ENCODE peak calls at places on chromosomes 13 and 19, in four cellular contexts. J, H, V and O are unnamed samples.

GRCh38 chr19:2239771-2240770 is 3.4 kb downstream of the SF3A2 start:
- DNase-seq in J (no peak), H (no peak), V (no peak), O (no peak)

GRCh38 chr19:1285737-1286360 is at the start of gene EFNA2:
- DNase-seq in V (no peak), H (no peak), J (peak), O (peak)

GRCh38 chr13:19862511-19863313 is 737 bp downstream of the ZMYM5 start:
- DNase-seq in V (no peak), H (no peak), J (peak), O (no peak)

GRCh38 chr19:38815059-38816001 is 2.6 kb upstream of the LGALS4 start:
- DNase-seq in H (no peak), J (peak), V (no peak), O (peak)

GRCh38 chr19:12783849-12784393 is 7.4 kb upstream of the JUNB start:
- DNase-seq in J (peak), H (no peak), V (peak), O (no peak)

GRCh38 chr19:4390017-4390861 is 10.1 kb downstream of the SH3GL1 start:
- DNase-seq in H (no peak), J (no peak), V (no peak), O (no peak)

GRCh38 chr13:110869805-110870706 is 44.8 kb downstream of the ANKRD10 start:
- DNase-seq in J (peak), V (peak), H (no peak), O (peak)

GRCh38 chr19:12163841-12164240 is 945 bp downstream of the ZNF136 start:
- DNase-seq in H (no peak), J (peak), V (no peak), O (peak)

DNA sequence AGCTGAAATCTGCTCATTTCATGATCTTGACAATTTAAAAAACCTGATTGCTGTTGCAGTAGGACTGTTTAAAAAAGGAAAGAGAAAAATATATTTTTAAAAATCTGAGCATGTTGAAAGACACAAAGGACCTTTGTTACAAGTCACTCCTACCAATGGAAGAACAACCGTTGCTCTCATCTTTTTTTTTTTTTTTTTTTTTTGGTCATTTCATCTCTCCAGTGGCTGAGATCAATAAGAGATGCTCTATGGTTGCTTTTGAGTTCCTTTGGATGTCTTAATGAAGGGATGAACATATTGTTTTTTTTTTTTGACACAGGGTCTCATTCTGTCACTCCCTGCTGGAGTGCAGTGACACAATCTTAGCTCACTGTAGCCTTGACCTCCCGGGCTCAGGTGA is 29.2 kb downstream of the LRCH1 start:
- DNase-seq in V (no peak), J (no peak), H (no peak), O (no peak)
- TF ChIP-seq RAD21 in V (no peak), J (no peak), H (no peak), O (no peak)

GRCh38 chr13:27774651-27775050 is 17.6 kb upstream of the GSX1 start:
- DNase-seq in H (no peak), J (no peak), V (no peak), O (no peak)
- TF ChIP-seq NFIC in H (no peak), J (no peak), V (no peak), O (no peak)

GRCh38 chr13:43878897-43879322 is 630 bp downstream of the CCDC122 start:
- DNase-seq in H (peak), J (no peak), V (peak), O (no peak)

GRCh38 chr13:43877788-43878187 is 1.8 kb downstream of the CCDC122 start:
- DNase-seq in V (no peak), J (no peak), H (no peak), O (no peak)

GRCh38 chr13:43876366-43876765 is 3.2 kb downstream of the CCDC122 start:
- DNase-seq in J (no peak), V (no peak), H (no peak), O (no peak)

GRCh38 chr13:43872181-43872580 is 7.4 kb downstream of the CCDC122 start:
- DNase-seq in V (no peak), J (no peak), H (no peak), O (no peak)

DNA sequence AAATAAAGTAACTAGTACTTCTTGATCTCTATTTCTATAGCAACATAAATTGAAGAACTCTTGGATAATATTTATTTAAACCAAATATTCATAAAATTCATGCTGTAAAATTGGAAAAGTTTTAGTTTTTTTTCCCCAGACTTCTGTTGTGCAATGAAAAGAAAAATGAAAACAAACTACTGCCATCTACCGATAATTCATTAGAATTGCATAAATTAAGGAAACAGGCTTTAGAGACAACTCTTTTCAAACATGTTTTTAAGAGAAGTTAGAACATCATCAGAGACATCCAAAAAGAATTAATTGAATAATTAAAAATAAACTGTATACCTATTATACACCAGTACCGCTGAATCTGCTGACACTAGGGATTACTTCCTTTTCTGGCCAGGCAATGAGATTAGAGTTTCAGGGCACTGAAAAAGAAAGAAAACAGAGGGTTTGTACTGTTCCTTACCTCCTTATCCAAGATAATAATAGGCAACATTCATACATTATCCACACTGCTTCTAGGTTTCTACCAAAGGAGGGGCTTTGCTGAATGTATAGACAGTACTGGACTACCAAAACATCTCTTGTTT is 4.9 kb downstream of the CCDC122 start:
- DNase-seq in V (no peak), H (no peak), J (no peak), O (peak)
- TF ChIP-seq RAD21 in V (no peak), H (peak), J (peak), O (peak)

DNA sequence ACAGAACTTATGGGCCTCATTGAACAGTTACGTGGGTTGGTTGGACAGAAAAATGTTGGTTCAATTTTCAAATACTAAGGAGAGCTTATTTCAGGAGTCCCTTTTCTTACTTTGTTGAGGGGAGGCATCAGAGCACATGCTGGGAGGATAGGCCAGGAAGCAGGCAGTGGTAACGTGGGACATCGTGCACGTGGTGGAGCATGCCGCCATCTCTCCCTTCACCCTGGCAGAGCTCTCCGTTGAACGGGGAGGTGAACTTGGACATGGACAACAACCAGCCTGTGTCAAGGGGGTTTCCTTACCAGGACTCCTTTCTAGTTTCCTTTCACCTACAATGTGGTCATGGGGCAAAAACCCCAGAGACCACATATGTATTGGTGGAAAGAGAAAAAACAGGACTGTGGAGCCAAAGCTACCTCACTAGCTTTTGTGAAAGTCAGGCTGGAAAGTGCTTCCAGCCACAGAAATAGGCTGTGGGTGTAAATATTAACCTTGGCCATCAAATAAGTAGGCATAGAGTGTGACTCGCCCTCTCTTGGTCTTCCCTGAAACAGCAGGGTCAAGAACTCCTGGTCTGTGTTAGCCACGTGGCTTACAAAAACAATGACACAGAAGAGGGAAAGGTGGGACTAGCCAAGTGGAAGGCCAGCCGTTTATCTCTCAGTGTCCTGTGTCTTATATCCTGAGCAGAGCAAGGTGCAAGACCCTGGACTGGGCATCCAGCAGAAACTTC is 14.4 kb downstream of the MICOS13 start:
- DNase-seq in H (peak), J (peak), V (peak), O (no peak)
- TF ChIP-seq NFIC in H (no peak), J (no peak), V (no peak), O (no peak)

DNA sequence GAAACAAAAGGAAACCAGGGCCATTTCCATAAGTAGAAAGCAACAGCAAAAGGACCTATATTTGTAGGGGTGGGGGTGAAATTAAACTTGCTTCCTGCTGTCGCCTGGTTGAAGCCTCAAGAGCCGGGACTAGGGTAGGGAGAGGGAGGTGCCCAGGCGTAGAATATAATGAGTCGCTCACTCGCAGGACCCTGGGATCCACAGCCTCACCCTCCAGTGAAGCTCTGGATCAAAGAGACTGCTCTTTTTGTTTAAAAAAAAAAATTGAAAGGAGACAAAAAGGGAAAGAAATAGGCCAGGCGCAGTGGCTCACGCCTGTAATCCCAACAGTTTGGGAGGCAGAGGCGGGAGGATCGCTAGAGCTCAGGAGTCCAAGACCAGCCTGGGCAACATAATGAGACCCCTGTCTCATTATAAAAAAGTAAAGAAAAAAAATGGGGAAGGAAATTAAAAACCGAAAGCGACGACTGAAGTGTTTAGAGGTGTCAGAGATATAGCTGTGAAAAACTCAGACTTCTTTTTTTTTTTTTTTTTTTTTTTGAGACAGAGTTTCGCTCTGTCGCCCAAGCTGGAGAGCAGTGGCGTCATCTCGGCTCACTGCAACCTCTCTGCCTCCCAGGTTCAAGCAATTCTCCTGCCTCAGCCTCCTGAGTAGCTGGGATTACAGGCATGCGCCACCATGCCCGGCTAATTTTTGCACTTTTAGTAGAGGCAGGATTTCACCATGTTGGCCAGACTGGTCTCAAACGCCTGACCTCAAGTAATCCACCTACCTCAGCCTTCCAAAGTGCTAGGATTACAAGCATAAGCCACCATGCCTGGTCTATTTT is 10.9 kb upstream of the ADGRE5 start:
- DNase-seq in H (no peak), J (no peak), V (no peak), O (no peak)
- TF ChIP-seq RAD21 in H (no peak), J (no peak), V (no peak), O (no peak)

DNA sequence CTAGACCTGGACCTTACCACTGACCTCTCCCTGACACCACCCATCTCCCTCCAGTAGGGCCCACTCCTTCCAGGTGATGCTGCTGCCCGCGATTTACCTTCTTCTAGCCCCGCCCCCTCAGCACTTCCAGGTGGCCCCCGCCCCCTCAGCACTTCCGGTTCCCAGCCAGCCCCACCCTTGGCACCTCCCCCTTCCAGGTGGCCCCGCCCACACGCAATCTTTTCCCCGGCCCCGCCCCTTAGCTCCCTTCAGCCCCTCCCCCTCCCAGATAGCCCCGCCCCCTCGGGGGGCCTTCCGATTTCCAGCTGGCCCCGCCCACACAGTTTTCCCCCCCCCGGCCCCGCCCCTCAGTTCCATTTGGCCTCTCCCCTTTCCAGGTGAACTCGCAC is 565 bp downstream of the LIG1 start:
- DNase-seq in J (peak), H (no peak), V (peak), O (peak)
- TF ChIP-seq NFIC in J (no peak), H (no peak), V (no peak), O (no peak)

DNA sequence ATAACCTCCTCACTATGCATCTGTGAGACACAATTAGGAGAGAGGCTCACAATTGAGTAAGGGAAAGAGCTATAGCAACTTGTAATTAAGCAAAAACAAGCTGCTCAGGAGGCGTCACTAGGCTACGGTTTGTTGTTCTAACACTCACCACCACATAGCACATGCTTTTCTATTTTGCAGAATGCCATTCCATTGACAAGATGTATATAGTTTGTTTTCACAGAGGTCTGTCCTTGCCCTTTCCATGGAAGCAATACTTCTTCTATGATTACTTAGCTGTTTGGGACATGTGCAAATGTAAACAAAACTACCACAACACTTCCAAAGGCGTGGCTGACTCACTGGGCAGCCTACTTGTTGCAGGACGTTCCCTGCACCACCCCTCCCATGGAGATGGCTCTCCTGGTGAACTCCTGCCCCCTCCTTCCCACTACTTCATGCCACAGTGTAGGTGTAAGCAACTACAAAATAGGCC is 33.9 kb upstream of the FAM216B start:
- DNase-seq in J (no peak), V (no peak), H (no peak), O (no peak)
- TF ChIP-seq RAD21 in J (no peak), V (no peak), H (no peak), O (no peak)

GRCh38 chr13:32282096-32282711 is 33.0 kb downstream of the ZAR1L start:
- DNase-seq in V (no peak), H (no peak), J (no peak), O (no peak)

GRCh38 chr13:32281083-32281482 is 34.1 kb downstream of the ZAR1L start:
- DNase-seq in H (no peak), V (no peak), J (no peak), O (no peak)

GRCh38 chr13:32284927-32285632 is 30.1 kb downstream of the ZAR1L start:
- DNase-seq in H (no peak), V (peak), J (no peak), O (no peak)

GRCh38 chr13:32285633-32285965 is 29.6 kb downstream of the ZAR1L start:
- DNase-seq in H (no peak), J (no peak), V (no peak), O (no peak)
- TF ChIP-seq NFIC in H (no peak), J (no peak), V (no peak), O (no peak)

GRCh38 chr13:21852043-21852442 is 181.2 kb downstream of the FGF9 start:
- DNase-seq in J (no peak), V (no peak), H (no peak), O (no peak)

GRCh38 chr13:21846605-21847004 is 175.7 kb downstream of the FGF9 start:
- DNase-seq in V (no peak), H (no peak), J (no peak), O (no peak)

GRCh38 chr13:21853779-21854178 is 182.9 kb downstream of the FGF9 start:
- DNase-seq in H (no peak), J (no peak), V (no peak), O (no peak)

GRCh38 chr13:21850013-21851006 is 179.4 kb downstream of the FGF9 start:
- DNase-seq in H (no peak), J (no peak), V (no peak), O (no peak)

DNA sequence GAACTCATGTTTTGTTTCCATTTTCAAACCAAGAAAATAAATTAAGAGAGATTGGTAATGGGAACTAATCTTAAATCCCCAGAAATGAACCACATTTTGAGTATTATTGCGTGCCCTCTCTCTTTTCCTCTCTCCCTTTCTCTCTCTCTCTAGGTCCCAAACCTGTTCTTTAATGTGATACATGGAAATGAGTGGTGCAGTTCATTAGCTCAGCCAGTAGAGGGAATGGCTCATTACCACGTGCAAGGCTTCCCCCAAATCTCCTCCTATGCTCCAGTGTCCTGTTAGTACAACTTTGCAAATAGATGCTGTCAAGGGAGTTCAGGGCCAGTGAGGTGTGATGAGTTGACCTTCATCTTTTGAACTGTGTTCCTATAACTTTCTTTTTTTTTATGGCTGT is 178.4 kb downstream of the FGF9 start:
- DNase-seq in H (peak), V (peak), J (peak), O (peak)
- TF ChIP-seq RAD21 in H (peak), V (no peak), J (no peak), O (peak)

GRCh38 chr19:58558623-58559274 is 338 bp upstream of the UBE2M start:
- DNase-seq in H (peak), V (peak), J (peak), O (peak)
- TF ChIP-seq NFIC in H (no peak), V (no peak), J (no peak), O (no peak)